ENCODE peak calls at places on chromosomes 3 and 15, in five cellular contexts. One of them, this sample, is unnamed. For H3K4me1 and H3K27me3, the result is how much of the 10 kb centered on the place peaks cover.

GRCh38 chr15:82647835-82648256 is 683 bp upstream of the CPEB1 start:
- DNase-seq in HepG2: no peak
- DNase-seq in foreskin keratinocyte: no peak
- DNase-seq in fibroblast of lung: no peak
- DNase-seq in psoas muscle: peak
- DNase-seq in this sample: no peak

GRCh38 chr3:169448501-169448900 is 215.0 kb downstream of the MECOM start:
- DNase-seq in HepG2: no peak
- DNase-seq in foreskin keratinocyte: no peak
- DNase-seq in psoas muscle: no peak
- DNase-seq in fibroblast of lung: peak
- DNase-seq in this sample: no peak

GRCh38 chr15:74206801-74207281 is 4.3 kb upstream of the STRA6 start:
- DNase-seq in HepG2: no peak
- DNase-seq in foreskin keratinocyte: no peak
- DNase-seq in fibroblast of lung: no peak
- DNase-seq in psoas muscle: no peak
- DNase-seq in this sample: no peak

GRCh38 chr15:80878867-80879250 is 99.7 kb downstream of the CEMIP start:
- DNase-seq in HepG2: no peak
- DNase-seq in psoas muscle: no peak
- DNase-seq in foreskin keratinocyte: no peak
- DNase-seq in fibroblast of lung: no peak
- DNase-seq in this sample: no peak

GRCh38 chr15:64740361-64741170 is 34.8 kb downstream of the RBPMS2 start:
- DNase-seq in psoas muscle: no peak
- DNase-seq in foreskin keratinocyte: peak
- DNase-seq in HepG2: peak
- DNase-seq in fibroblast of lung: peak
- DNase-seq in this sample: peak

GRCh38 chr3:45915518-45916231 is 27.6 kb upstream of the CXCR6 start:
- DNase-seq in HepG2: no peak
- DNase-seq in foreskin keratinocyte: no peak
- DNase-seq in fibroblast of lung: peak
- DNase-seq in psoas muscle: no peak
- DNase-seq in this sample: no peak

GRCh38 chr3:71582612-71583568 is 638 bp downstream of the FOXP1 start:
- DNase-seq in HepG2: peak
- DNase-seq in fibroblast of lung: peak
- DNase-seq in psoas muscle: peak
- DNase-seq in foreskin keratinocyte: no peak
- DNase-seq in this sample: peak

GRCh38 chr3:106025151-106025722 is 156.4 kb upstream of the CBLB start:
- DNase-seq in HepG2: no peak
- DNase-seq in psoas muscle: no peak
- DNase-seq in foreskin keratinocyte: peak
- DNase-seq in fibroblast of lung: peak
- DNase-seq in this sample: no peak

GRCh38 chr3:172559029-172559428 is 35.8 kb upstream of the TNFSF10 start:
- DNase-seq in fibroblast of lung: no peak
- DNase-seq in psoas muscle: no peak
- DNase-seq in foreskin keratinocyte: no peak
- DNase-seq in HepG2: no peak
- DNase-seq in this sample: no peak

GRCh38 chr15:38648116-38648843 is 83.7 kb upstream of the RASGRP1 start:
- DNase-seq in foreskin keratinocyte: peak
- DNase-seq in fibroblast of lung: no peak
- DNase-seq in psoas muscle: no peak
- DNase-seq in HepG2: no peak
- DNase-seq in this sample: no peak

GRCh38 chr3:54955941-54956340 is 28.1 kb upstream of the LRTM1 start:
- DNase-seq in foreskin keratinocyte: no peak
- DNase-seq in fibroblast of lung: no peak
- DNase-seq in psoas muscle: no peak
- DNase-seq in HepG2: no peak
- DNase-seq in this sample: no peak

GRCh38 chr3:17125738-17126137 is 241.0 kb downstream of the PLCL2 start:
- DNase-seq in HepG2: no peak
- DNase-seq in psoas muscle: no peak
- DNase-seq in fibroblast of lung: no peak
- DNase-seq in foreskin keratinocyte: no peak
- DNase-seq in this sample: no peak

GRCh38 chr3:55817177-55817576 is 330.1 kb upstream of the WNT5A start:
- DNase-seq in fibroblast of lung: no peak
- DNase-seq in foreskin keratinocyte: no peak
- DNase-seq in HepG2: no peak
- DNase-seq in psoas muscle: no peak
- DNase-seq in this sample: no peak

GRCh38 chr15:29670945-29671307 is 151.3 kb downstream of the TJP1 start:
- DNase-seq in foreskin keratinocyte: peak
- DNase-seq in HepG2: peak
- DNase-seq in fibroblast of lung: peak
- DNase-seq in psoas muscle: no peak
- DNase-seq in this sample: no peak

GRCh38 chr3:42736081-42736480 is 33.5 kb upstream of the HHATL start:
- DNase-seq in psoas muscle: no peak
- DNase-seq in fibroblast of lung: no peak
- DNase-seq in HepG2: no peak
- DNase-seq in foreskin keratinocyte: no peak
- DNase-seq in this sample: no peak

GRCh38 chr3:141669434-141669833 is 68.7 kb upstream of the RNF7 start:
- DNase-seq in fibroblast of lung: no peak
- DNase-seq in psoas muscle: no peak
- DNase-seq in foreskin keratinocyte: no peak
- DNase-seq in HepG2: no peak
- DNase-seq in this sample: no peak

GRCh38 chr3:32781211-32781968 is 36.4 kb upstream of the TRIM71 start:
- DNase-seq in psoas muscle: peak
- DNase-seq in fibroblast of lung: peak
- DNase-seq in foreskin keratinocyte: peak
- DNase-seq in HepG2: peak
- DNase-seq in this sample: peak

GRCh38 chr15:52193791-52194190 is 2.6 kb upstream of the GNB5 start:
- DNase-seq in HepG2: no peak
- DNase-seq in fibroblast of lung: no peak
- DNase-seq in foreskin keratinocyte: no peak
- DNase-seq in psoas muscle: no peak
- DNase-seq in this sample: no peak

GRCh38 chr15:49438970-49439631 is 16.1 kb downstream of the FGF7 start:
- DNase-seq in psoas muscle: no peak
- DNase-seq in HepG2: no peak
- DNase-seq in foreskin keratinocyte: no peak
- DNase-seq in fibroblast of lung: no peak
- DNase-seq in this sample: no peak

GRCh38 chr15:25790003-25790660 is 73.0 kb downstream of the ATP10A start:
- DNase-seq in HepG2: no peak
- DNase-seq in fibroblast of lung: peak
- DNase-seq in foreskin keratinocyte: no peak
- DNase-seq in psoas muscle: no peak
- DNase-seq in this sample: no peak

GRCh38 chr3:29452923-29453277 is 172.0 kb downstream of the RBMS3 start:
- DNase-seq in HepG2: no peak
- DNase-seq in fibroblast of lung: no peak
- DNase-seq in psoas muscle: no peak
- DNase-seq in foreskin keratinocyte: no peak
- DNase-seq in this sample: no peak

GRCh38 chr3:170806676-170807075 is 63.3 kb downstream of the RPL22L1 start:
- DNase-seq in foreskin keratinocyte: no peak
- DNase-seq in psoas muscle: no peak
- DNase-seq in HepG2: no peak
- DNase-seq in fibroblast of lung: no peak
- DNase-seq in this sample: no peak

GRCh38 chr3:146449584-146449983 is 19.8 kb downstream of the PLSCR2 start:
- DNase-seq in foreskin keratinocyte: no peak
- DNase-seq in psoas muscle: no peak
- DNase-seq in HepG2: no peak
- DNase-seq in fibroblast of lung: no peak
- DNase-seq in this sample: no peak

GRCh38 chr3:175485436-175485835 is 626.3 kb downstream of the NAALADL2 start:
- DNase-seq in fibroblast of lung: no peak
- DNase-seq in foreskin keratinocyte: no peak
- DNase-seq in psoas muscle: no peak
- DNase-seq in HepG2: no peak
- DNase-seq in this sample: no peak

GRCh38 chr3:195697582-195698324 is 23.0 kb upstream of the MUC20 start:
- DNase-seq in fibroblast of lung: peak
- DNase-seq in foreskin keratinocyte: peak
- DNase-seq in psoas muscle: no peak
- DNase-seq in HepG2: no peak
- DNase-seq in this sample: no peak

GRCh38 chr15:70474682-70475438 is 288.5 kb downstream of the UACA start:
- DNase-seq in foreskin keratinocyte: peak
- DNase-seq in psoas muscle: peak
- DNase-seq in fibroblast of lung: peak
- DNase-seq in HepG2: no peak
- DNase-seq in this sample: no peak

GRCh38 chr3:192060160-192060783 is 599.3 kb downstream of the PYDC2 start:
- DNase-seq in fibroblast of lung: no peak
- DNase-seq in foreskin keratinocyte: no peak
- DNase-seq in HepG2: no peak
- DNase-seq in psoas muscle: no peak
- DNase-seq in this sample: no peak

GRCh38 chr15:63446260-63446659 is 58.1 kb upstream of the USP3 start:
- DNase-seq in psoas muscle: no peak
- DNase-seq in fibroblast of lung: no peak
- DNase-seq in foreskin keratinocyte: no peak
- DNase-seq in HepG2: no peak
- DNase-seq in this sample: no peak

GRCh38 chr3:42526616-42527367 is 24.3 kb downstream of the VIPR1 start:
- DNase-seq in fibroblast of lung: no peak
- DNase-seq in psoas muscle: no peak
- DNase-seq in HepG2: no peak
- DNase-seq in foreskin keratinocyte: no peak
- DNase-seq in this sample: no peak

GRCh38 chr3:169362261-169362660 is 301.3 kb downstream of the MECOM start:
- DNase-seq in foreskin keratinocyte: no peak
- DNase-seq in HepG2: no peak
- DNase-seq in psoas muscle: no peak
- DNase-seq in fibroblast of lung: peak
- DNase-seq in this sample: peak

GRCh38 chr3:175001091-175001490 is 142.0 kb downstream of the NAALADL2 start:
- DNase-seq in foreskin keratinocyte: no peak
- DNase-seq in fibroblast of lung: no peak
- DNase-seq in psoas muscle: no peak
- DNase-seq in HepG2: no peak
- DNase-seq in this sample: no peak

GRCh38 chr3:26104856-26105255 is 315.0 kb downstream of the OXSM start:
- DNase-seq in foreskin keratinocyte: no peak
- DNase-seq in psoas muscle: no peak
- DNase-seq in HepG2: no peak
- DNase-seq in fibroblast of lung: no peak
- DNase-seq in this sample: no peak

GRCh38 chr3:26102376-26103110 is 312.7 kb downstream of the OXSM start:
- DNase-seq in foreskin keratinocyte: no peak
- DNase-seq in HepG2: no peak
- DNase-seq in psoas muscle: no peak
- DNase-seq in fibroblast of lung: no peak
- DNase-seq in this sample: no peak

GRCh38 chr3:26099692-26100091 is 309.8 kb downstream of the OXSM start:
- DNase-seq in fibroblast of lung: peak
- DNase-seq in psoas muscle: no peak
- DNase-seq in foreskin keratinocyte: no peak
- DNase-seq in HepG2: no peak
- DNase-seq in this sample: no peak

DNA sequence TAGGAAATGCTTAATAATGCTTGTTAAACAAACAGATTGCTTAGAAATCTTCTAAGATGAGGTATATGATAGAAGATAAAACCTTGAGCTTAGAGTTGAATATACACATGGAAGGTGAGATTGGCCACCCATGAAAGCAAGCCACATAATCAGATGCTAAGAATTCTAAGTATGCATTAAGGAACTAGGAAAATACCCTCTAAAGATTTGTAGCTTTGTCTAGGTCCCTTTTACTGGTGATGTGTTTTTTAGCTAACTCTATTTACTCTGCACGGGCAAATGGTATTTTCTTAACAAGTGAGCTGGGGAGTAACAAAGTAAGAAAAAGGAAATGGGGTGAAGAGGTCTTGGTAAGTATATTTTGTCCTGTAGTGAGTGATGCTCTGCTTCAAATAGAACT is 310.3 kb downstream of the OXSM start:
- DNase-seq in foreskin keratinocyte: no peak
- DNase-seq in HepG2: no peak
- DNase-seq in fibroblast of lung: no peak
- DNase-seq in psoas muscle: no peak
- DNase-seq in this sample: no peak
- H3K4me1 ChIP-seq in foreskin keratinocyte: under half
- H3K4me1 ChIP-seq in HepG2: under half
- H3K4me1 ChIP-seq in fibroblast of lung: under half
- H3K4me1 ChIP-seq in psoas muscle: under half
- H3K4me1 ChIP-seq in this sample: under half

GRCh38 chr3:134407247-134407640 is 33.0 kb upstream of the AMOTL2 start:
- DNase-seq in HepG2: no peak
- DNase-seq in foreskin keratinocyte: no peak
- DNase-seq in fibroblast of lung: peak
- DNase-seq in psoas muscle: peak
- DNase-seq in this sample: no peak
- H3K27me3 ChIP-seq in HepG2: under half
- H3K27me3 ChIP-seq in foreskin keratinocyte: under half
- H3K27me3 ChIP-seq in fibroblast of lung: under half
- H3K27me3 ChIP-seq in psoas muscle: under half
- H3K27me3 ChIP-seq in this sample: under half

GRCh38 chr15:99172989-99173388 is 68.1 kb downstream of the SYNM start:
- DNase-seq in HepG2: peak
- DNase-seq in fibroblast of lung: no peak
- DNase-seq in psoas muscle: no peak
- DNase-seq in foreskin keratinocyte: no peak
- DNase-seq in this sample: no peak

GRCh38 chr15:99168601-99169580 is 64.0 kb downstream of the SYNM start:
- DNase-seq in psoas muscle: no peak
- DNase-seq in HepG2: no peak
- DNase-seq in fibroblast of lung: no peak
- DNase-seq in foreskin keratinocyte: no peak
- DNase-seq in this sample: no peak

GRCh38 chr15:99172171-99172570 is 67.3 kb downstream of the SYNM start:
- DNase-seq in foreskin keratinocyte: no peak
- DNase-seq in psoas muscle: no peak
- DNase-seq in HepG2: no peak
- DNase-seq in fibroblast of lung: no peak
- DNase-seq in this sample: no peak

GRCh38 chr15:99169769-99170311 is 65.0 kb downstream of the SYNM start:
- DNase-seq in fibroblast of lung: peak
- DNase-seq in HepG2: no peak
- DNase-seq in foreskin keratinocyte: no peak
- DNase-seq in psoas muscle: no peak
- DNase-seq in this sample: no peak

GRCh38 chr15:99170476-99171065 is 65.7 kb downstream of the SYNM start:
- DNase-seq in foreskin keratinocyte: no peak
- DNase-seq in fibroblast of lung: peak
- DNase-seq in HepG2: no peak
- DNase-seq in psoas muscle: no peak
- DNase-seq in this sample: no peak
- TF ChIP-seq CTCF in foreskin keratinocyte: no peak
- TF ChIP-seq CTCF in fibroblast of lung: no peak
- TF ChIP-seq CTCF in HepG2: no peak
- TF ChIP-seq CTCF in psoas muscle: peak
- TF ChIP-seq CTCF in this sample: no peak

GRCh38 chr3:34408088-34408487 is 609.7 kb downstream of the PDCD6IP start:
- DNase-seq in psoas muscle: no peak
- DNase-seq in HepG2: no peak
- DNase-seq in fibroblast of lung: no peak
- DNase-seq in foreskin keratinocyte: no peak
- DNase-seq in this sample: no peak

GRCh38 chr3:34411596-34411995 is 613.2 kb downstream of the PDCD6IP start:
- DNase-seq in foreskin keratinocyte: no peak
- DNase-seq in psoas muscle: no peak
- DNase-seq in HepG2: no peak
- DNase-seq in fibroblast of lung: no peak
- DNase-seq in this sample: no peak
- H3K4me1 ChIP-seq in foreskin keratinocyte: under half
- H3K4me1 ChIP-seq in psoas muscle: under half
- H3K4me1 ChIP-seq in HepG2: under half
- H3K4me1 ChIP-seq in fibroblast of lung: under half
- H3K4me1 ChIP-seq in this sample: under half